ENCODE peak calls at places on chromosomes 3 and 15, in ten cellular contexts. One of them, this sample, is unnamed.

GRCh38 chr3:139434764-139435291 is 41.5 kb downstream of the RBP2 start:
- DNase-seq in cardiac fibroblast: peak; percentile 83
- DNase-seq in CD8-positive, alpha-beta T cell: no peak
- DNase-seq in psoas muscle: no peak
- DNase-seq in fibroblast of pulmonary artery: peak; percentile 86
- DNase-seq in spleen: no peak
- DNase-seq in choroid plexus epithelial cell: peak; percentile 86
- DNase-seq in AG04450: no peak
- DNase-seq in astrocyte of the cerebellum: no peak
- DNase-seq in GM12864: no peak
- DNase-seq in this sample: peak; percentile 25

GRCh38 chr3:161350916-161351315 is 20.4 kb downstream of the SPTSSB start:
- DNase-seq in cardiac fibroblast: no peak
- DNase-seq in CD8-positive, alpha-beta T cell: no peak
- DNase-seq in psoas muscle: no peak
- DNase-seq in fibroblast of pulmonary artery: no peak
- DNase-seq in spleen: no peak
- DNase-seq in choroid plexus epithelial cell: no peak
- DNase-seq in AG04450: no peak
- DNase-seq in astrocyte of the cerebellum: no peak
- DNase-seq in GM12864: no peak
- DNase-seq in this sample: no peak

GRCh38 chr3:157231071-157231470 is 71.1 kb upstream of the CCNL1 start:
- DNase-seq in cardiac fibroblast: peak; percentile 74
- DNase-seq in CD8-positive, alpha-beta T cell: no peak
- DNase-seq in psoas muscle: no peak
- DNase-seq in fibroblast of pulmonary artery: peak; percentile 78
- DNase-seq in spleen: no peak
- DNase-seq in choroid plexus epithelial cell: peak; percentile 45
- DNase-seq in AG04450: no peak
- DNase-seq in astrocyte of the cerebellum: peak; percentile 15
- DNase-seq in GM12864: no peak
- DNase-seq in this sample: no peak

GRCh38 chr3:154427685-154428291 is 2.2 kb downstream of the GPR149 start:
- DNase-seq in cardiac fibroblast: no peak
- DNase-seq in CD8-positive, alpha-beta T cell: no peak
- DNase-seq in psoas muscle: no peak
- DNase-seq in fibroblast of pulmonary artery: no peak
- DNase-seq in spleen: no peak
- DNase-seq in choroid plexus epithelial cell: no peak
- DNase-seq in AG04450: no peak
- DNase-seq in astrocyte of the cerebellum: no peak
- DNase-seq in GM12864: no peak
- DNase-seq in this sample: no peak

GRCh38 chr15:93019971-93020370 is 69.0 kb downstream of the RGMA start:
- DNase-seq in cardiac fibroblast: no peak
- DNase-seq in CD8-positive, alpha-beta T cell: no peak
- DNase-seq in psoas muscle: no peak
- DNase-seq in fibroblast of pulmonary artery: no peak
- DNase-seq in spleen: no peak
- DNase-seq in choroid plexus epithelial cell: no peak
- DNase-seq in AG04450: no peak
- DNase-seq in astrocyte of the cerebellum: no peak
- DNase-seq in GM12864: no peak
- DNase-seq in this sample: no peak

GRCh38 chr15:96070636-96071035 is 259.9 kb upstream of the NR2F2 start:
- DNase-seq in cardiac fibroblast: no peak
- DNase-seq in CD8-positive, alpha-beta T cell: no peak
- DNase-seq in psoas muscle: no peak
- DNase-seq in fibroblast of pulmonary artery: no peak
- DNase-seq in spleen: no peak
- DNase-seq in choroid plexus epithelial cell: peak; percentile 22
- DNase-seq in AG04450: no peak
- DNase-seq in astrocyte of the cerebellum: no peak
- DNase-seq in GM12864: no peak
- DNase-seq in this sample: no peak

GRCh38 chr3:132837615-132838014 is 115.4 kb upstream of the NPHP3 start:
- DNase-seq in cardiac fibroblast: no peak
- DNase-seq in CD8-positive, alpha-beta T cell: no peak
- DNase-seq in psoas muscle: no peak
- DNase-seq in fibroblast of pulmonary artery: no peak
- DNase-seq in spleen: no peak
- DNase-seq in choroid plexus epithelial cell: no peak
- DNase-seq in AG04450: no peak
- DNase-seq in astrocyte of the cerebellum: no peak
- DNase-seq in GM12864: no peak
- DNase-seq in this sample: no peak

GRCh38 chr15:94670436-94671034 is 439.2 kb downstream of the MCTP2 start:
- DNase-seq in cardiac fibroblast: peak; percentile 69
- DNase-seq in CD8-positive, alpha-beta T cell: no peak
- DNase-seq in psoas muscle: no peak
- DNase-seq in fibroblast of pulmonary artery: peak; percentile 67
- DNase-seq in spleen: no peak
- DNase-seq in choroid plexus epithelial cell: peak; percentile 74
- DNase-seq in AG04450: peak; percentile 6
- DNase-seq in astrocyte of the cerebellum: peak; percentile 39
- DNase-seq in GM12864: no peak
- DNase-seq in this sample: no peak

GRCh38 chr15:38164507-38164906 is 88.1 kb upstream of the SPRED1 start:
- DNase-seq in cardiac fibroblast: no peak
- DNase-seq in CD8-positive, alpha-beta T cell: no peak
- DNase-seq in psoas muscle: no peak
- DNase-seq in fibroblast of pulmonary artery: no peak
- DNase-seq in spleen: no peak
- DNase-seq in choroid plexus epithelial cell: no peak
- DNase-seq in AG04450: no peak
- DNase-seq in astrocyte of the cerebellum: no peak
- DNase-seq in GM12864: no peak
- DNase-seq in this sample: no peak

GRCh38 chr3:107855710-107856109 is 235.1 kb downstream of the CD47 start:
- DNase-seq in cardiac fibroblast: peak; percentile 49
- DNase-seq in CD8-positive, alpha-beta T cell: no peak
- DNase-seq in psoas muscle: no peak
- DNase-seq in fibroblast of pulmonary artery: peak; percentile 51
- DNase-seq in spleen: no peak
- DNase-seq in choroid plexus epithelial cell: peak; percentile 76
- DNase-seq in AG04450: no peak
- DNase-seq in astrocyte of the cerebellum: no peak
- DNase-seq in GM12864: no peak
- DNase-seq in this sample: no peak
- TF ChIP-seq CTCF in cardiac fibroblast: peak; percentile 33
- TF ChIP-seq CTCF in CD8-positive, alpha-beta T cell: no peak
- TF ChIP-seq CTCF in psoas muscle: no peak
- TF ChIP-seq CTCF in fibroblast of pulmonary artery: peak; percentile 35
- TF ChIP-seq CTCF in spleen: no peak
- TF ChIP-seq CTCF in choroid plexus epithelial cell: peak; percentile 62
- TF ChIP-seq CTCF in AG04450: peak; percentile 17
- TF ChIP-seq CTCF in astrocyte of the cerebellum: peak; percentile 22
- TF ChIP-seq CTCF in GM12864: peak; percentile 48
- TF ChIP-seq CTCF in this sample: no peak

DNA sequence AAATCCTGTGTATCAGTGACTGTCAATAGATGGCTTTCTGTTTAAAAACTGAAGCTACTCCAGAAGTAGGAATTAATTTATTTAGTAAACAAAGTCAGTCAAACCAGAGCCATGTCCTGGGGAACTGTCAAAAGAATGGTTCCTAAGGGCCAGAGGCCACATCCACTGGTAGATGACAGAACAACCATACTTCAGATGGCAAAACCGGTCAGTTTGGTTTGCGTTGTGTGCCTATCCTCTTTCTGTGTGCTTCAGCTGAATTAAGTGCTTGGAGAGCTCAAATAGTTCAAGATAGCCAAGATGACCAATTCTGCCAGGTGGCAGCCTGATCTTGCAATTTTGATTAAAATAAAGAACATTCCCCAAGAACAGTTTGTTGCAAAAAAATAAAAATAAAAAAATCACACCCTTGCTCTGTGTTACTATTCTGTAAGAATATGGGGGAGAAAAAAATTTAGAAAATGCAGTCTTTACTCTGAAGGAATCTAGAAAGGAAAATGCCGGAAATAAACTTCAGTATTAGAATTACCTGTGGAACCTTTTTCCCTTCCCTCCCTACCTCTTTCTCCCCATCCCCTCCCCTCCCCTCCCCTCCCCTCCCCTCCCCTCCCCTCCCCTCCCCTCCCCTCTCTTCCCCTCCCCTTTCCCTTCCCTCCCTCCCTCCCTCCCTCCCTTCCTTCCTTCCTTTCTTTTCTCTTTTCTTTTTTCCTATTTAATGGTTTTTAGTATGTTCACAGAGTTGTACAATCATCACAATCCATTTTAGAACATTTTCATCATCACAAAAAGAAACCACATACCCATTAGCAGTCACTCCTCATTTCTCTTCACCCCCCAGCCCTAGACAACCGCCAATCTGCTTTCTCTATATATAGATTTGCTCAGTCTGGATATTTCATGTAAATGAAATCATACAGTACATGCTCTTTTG is 2.6 kb downstream of the MAP3K13 start:
- DNase-seq in cardiac fibroblast: no peak
- DNase-seq in CD8-positive, alpha-beta T cell: no peak
- DNase-seq in psoas muscle: no peak
- DNase-seq in fibroblast of pulmonary artery: no peak
- DNase-seq in spleen: no peak
- DNase-seq in choroid plexus epithelial cell: no peak
- DNase-seq in AG04450: no peak
- DNase-seq in astrocyte of the cerebellum: no peak
- DNase-seq in GM12864: no peak
- DNase-seq in this sample: no peak
- H3K4me3 ChIP-seq in cardiac fibroblast: no peak overlapping the region
- H3K4me3 ChIP-seq in CD8-positive, alpha-beta T cell: no peak overlapping the region
- H3K4me3 ChIP-seq in psoas muscle: no peak overlapping the region
- H3K4me3 ChIP-seq in fibroblast of pulmonary artery: no peak overlapping the region
- H3K4me3 ChIP-seq in spleen: no peak overlapping the region
- H3K4me3 ChIP-seq in choroid plexus epithelial cell: no peak overlapping the region
- H3K4me3 ChIP-seq in AG04450: no peak overlapping the region
- H3K4me3 ChIP-seq in astrocyte of the cerebellum: no peak overlapping the region
- H3K4me3 ChIP-seq in GM12864: no peak overlapping the region
- H3K4me3 ChIP-seq in this sample: no peak overlapping the region

GRCh38 chr3:119145128-119145499 is 851 bp upstream of the TEX55 start:
- DNase-seq in cardiac fibroblast: no peak
- DNase-seq in CD8-positive, alpha-beta T cell: no peak
- DNase-seq in psoas muscle: no peak
- DNase-seq in fibroblast of pulmonary artery: no peak
- DNase-seq in spleen: no peak
- DNase-seq in choroid plexus epithelial cell: no peak
- DNase-seq in AG04450: no peak
- DNase-seq in astrocyte of the cerebellum: no peak
- DNase-seq in GM12864: no peak
- DNase-seq in this sample: no peak

GRCh38 chr3:119146578-119147375 is 812 bp downstream of the TEX55 start:
- DNase-seq in cardiac fibroblast: peak; percentile 45
- DNase-seq in CD8-positive, alpha-beta T cell: no peak
- DNase-seq in psoas muscle: no peak
- DNase-seq in fibroblast of pulmonary artery: no peak
- DNase-seq in spleen: no peak
- DNase-seq in choroid plexus epithelial cell: no peak
- DNase-seq in AG04450: no peak
- DNase-seq in astrocyte of the cerebellum: no peak
- DNase-seq in GM12864: no peak
- DNase-seq in this sample: no peak

GRCh38 chr3:119148493-119149180 is 2.7 kb downstream of the TEX55 start:
- DNase-seq in cardiac fibroblast: peak; percentile 63
- DNase-seq in CD8-positive, alpha-beta T cell: no peak
- DNase-seq in psoas muscle: no peak
- DNase-seq in fibroblast of pulmonary artery: peak; percentile 26
- DNase-seq in spleen: no peak
- DNase-seq in choroid plexus epithelial cell: peak; percentile 39
- DNase-seq in AG04450: peak; percentile 29
- DNase-seq in astrocyte of the cerebellum: no peak
- DNase-seq in GM12864: no peak
- DNase-seq in this sample: no peak

GRCh38 chr3:119147494-119147893 is 1.5 kb downstream of the TEX55 start:
- DNase-seq in cardiac fibroblast: no peak
- DNase-seq in CD8-positive, alpha-beta T cell: no peak
- DNase-seq in psoas muscle: no peak
- DNase-seq in fibroblast of pulmonary artery: no peak
- DNase-seq in spleen: no peak
- DNase-seq in choroid plexus epithelial cell: no peak
- DNase-seq in AG04450: no peak
- DNase-seq in astrocyte of the cerebellum: no peak
- DNase-seq in GM12864: no peak
- DNase-seq in this sample: no peak

DNA sequence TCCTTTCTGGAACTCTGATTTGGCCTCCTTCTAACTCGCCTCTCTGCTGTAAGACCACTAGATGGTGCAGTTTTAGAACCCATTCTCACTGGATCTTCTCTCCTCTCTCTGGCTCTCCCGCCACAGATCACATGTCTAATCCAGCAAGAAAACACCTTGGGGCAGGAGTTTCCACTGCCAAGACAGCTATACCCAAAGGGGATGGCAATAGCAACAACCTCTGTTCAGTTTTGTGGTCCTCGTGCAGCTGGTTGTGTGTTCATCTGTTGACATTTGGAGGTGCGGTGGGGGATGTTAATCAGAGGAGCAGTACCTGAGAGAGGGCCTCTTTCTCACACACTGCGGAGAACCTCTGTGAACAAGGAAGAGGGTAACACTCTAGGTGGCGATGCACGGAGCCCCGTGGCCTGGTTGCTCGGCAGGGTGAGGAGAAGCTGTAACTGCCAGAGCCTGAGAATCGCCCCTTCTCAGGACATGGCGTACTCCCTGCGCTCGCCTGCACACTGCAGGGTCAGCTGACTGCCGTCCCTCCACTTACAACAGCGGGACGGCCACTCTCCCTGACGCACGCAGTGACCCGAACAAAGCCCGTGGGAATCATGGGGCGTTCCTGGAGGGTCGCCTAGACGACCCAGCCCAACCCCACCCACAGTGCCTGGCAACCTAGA is at the start of gene TEX55:
- DNase-seq in cardiac fibroblast: peak; percentile 69
- DNase-seq in CD8-positive, alpha-beta T cell: no peak
- DNase-seq in psoas muscle: no peak
- DNase-seq in fibroblast of pulmonary artery: peak; percentile 66
- DNase-seq in spleen: no peak
- DNase-seq in choroid plexus epithelial cell: peak; percentile 74
- DNase-seq in AG04450: peak; percentile 36
- DNase-seq in astrocyte of the cerebellum: peak; percentile 5
- DNase-seq in GM12864: no peak
- DNase-seq in this sample: no peak
- TF ChIP-seq CTCF in cardiac fibroblast: peak; percentile 81
- TF ChIP-seq CTCF in CD8-positive, alpha-beta T cell: peak; percentile 54
- TF ChIP-seq CTCF in psoas muscle: peak; percentile 21
- TF ChIP-seq CTCF in fibroblast of pulmonary artery: peak; percentile 88
- TF ChIP-seq CTCF in spleen: no peak
- TF ChIP-seq CTCF in choroid plexus epithelial cell: peak; percentile 85
- TF ChIP-seq CTCF in AG04450: peak; percentile 83
- TF ChIP-seq CTCF in astrocyte of the cerebellum: peak; percentile 72
- TF ChIP-seq CTCF in GM12864: peak; percentile 65
- TF ChIP-seq CTCF in this sample: peak; percentile 76

DNA sequence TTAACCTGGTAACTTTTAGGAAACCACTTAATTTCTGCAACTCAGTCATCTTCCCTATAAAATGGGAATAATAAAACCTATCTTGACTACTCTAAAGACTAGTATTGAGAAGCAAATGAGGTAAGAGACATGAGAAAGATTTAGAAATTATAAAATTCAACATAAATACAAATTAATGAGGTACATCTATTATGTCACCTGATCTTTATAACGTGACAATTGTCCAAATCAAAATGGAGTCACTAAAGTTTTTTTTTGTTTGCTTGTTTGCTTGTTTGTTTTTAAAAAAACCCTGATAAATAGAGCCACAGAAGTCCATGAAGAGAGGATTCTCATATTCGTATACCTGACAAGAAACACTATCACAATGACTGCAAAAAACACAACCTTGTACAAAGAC is 242.8 kb downstream of the LRRN1 start:
- DNase-seq in cardiac fibroblast: no peak
- DNase-seq in CD8-positive, alpha-beta T cell: no peak
- DNase-seq in psoas muscle: no peak
- DNase-seq in fibroblast of pulmonary artery: no peak
- DNase-seq in spleen: no peak
- DNase-seq in choroid plexus epithelial cell: no peak
- DNase-seq in AG04450: no peak
- DNase-seq in astrocyte of the cerebellum: no peak
- DNase-seq in GM12864: no peak
- DNase-seq in this sample: no peak
- H3K4me3 ChIP-seq in cardiac fibroblast: no peak overlapping the region
- H3K4me3 ChIP-seq in CD8-positive, alpha-beta T cell: no peak overlapping the region
- H3K4me3 ChIP-seq in psoas muscle: no peak overlapping the region
- H3K4me3 ChIP-seq in fibroblast of pulmonary artery: no peak overlapping the region
- H3K4me3 ChIP-seq in spleen: no peak overlapping the region
- H3K4me3 ChIP-seq in choroid plexus epithelial cell: no peak overlapping the region
- H3K4me3 ChIP-seq in AG04450: no peak overlapping the region
- H3K4me3 ChIP-seq in astrocyte of the cerebellum: no peak overlapping the region
- H3K4me3 ChIP-seq in GM12864: no peak overlapping the region
- H3K4me3 ChIP-seq in this sample: no peak overlapping the region

This sample was measured in kidney epithelial cell.